ENCODE peak calls at places on chromosomes 5 and 9, in four cellular contexts. E, H, K and U are unnamed samples.

GRCh38 chr5:77636423-77637169 is 1.9 kb downstream of the OTP start:
- DNase-seq in H (no peak), E (no peak), K (no peak), U (no peak)

GRCh38 chr5:159552751-159553150 is 222.5 kb upstream of the IL12B start:
- DNase-seq in H (peak), E (no peak), K (peak), U (peak)

GRCh38 chr9:8802242-8802641 is 1002.7 kb upstream of the DMAC1 start:
- DNase-seq in K (no peak), H (no peak), E (no peak), U (no peak)

GRCh38 chr5:135048286-135048685 is 14.3 kb upstream of the PITX1 start:
- DNase-seq in K (no peak), E (no peak), H (no peak), U (no peak)

GRCh38 chr5:157263586-157264090 is 2.3 kb upstream of the CYFIP2 start:
- DNase-seq in K (no peak), E (no peak), H (no peak), U (no peak)

GRCh38 chr9:129178579-129178909 is 483 bp upstream of the IER5L start:
- DNase-seq in H (no peak), E (no peak), K (no peak), U (no peak)

GRCh38 chr9:74285075-74285474 is 212.1 kb upstream of the RORB start:
- DNase-seq in K (no peak), E (no peak), H (peak), U (peak)

GRCh38 chr9:89022071-89022721 is 30.9 kb downstream of the S1PR3 start:
- DNase-seq in E (no peak), H (peak), K (no peak), U (peak)

GRCh38 chr5:1876708-1877433 is 5.9 kb downstream of the IRX4 start:
- DNase-seq in E (no peak), H (no peak), K (no peak), U (no peak)

GRCh38 chr9:114404531-114404930 is 16.7 kb upstream of the AKNA start:
- DNase-seq in K (no peak), E (no peak), H (no peak), U (no peak)

GRCh38 chr5:145463634-145464033 is 371.5 kb downstream of the PRELID2 start:
- DNase-seq in H (peak), K (no peak), E (no peak), U (no peak)

GRCh38 chr9:129317179-129318011 is 139.3 kb upstream of the IER5L start:
- DNase-seq in H (peak), E (no peak), K (peak), U (no peak)

GRCh38 chr9:136951541-136952353 is at the start of gene LCN12:
- DNase-seq in E (no peak), K (no peak), H (no peak), U (no peak)

GRCh38 chr5:157778121-157778805 is 34.8 kb downstream of the LSM11 start:
- DNase-seq in K (no peak), H (peak), E (no peak), U (peak)

GRCh38 chr9:88949425-88949824 is 41.8 kb upstream of the S1PR3 start:
- DNase-seq in E (no peak), K (no peak), H (peak), U (peak)

GRCh38 chr5:123164019-123164418 is 75.0 kb downstream of the PRDM6 start:
- DNase-seq in K (no peak), H (no peak), E (no peak), U (no peak)

GRCh38 chr9:71725590-71726338 is 42.5 kb downstream of the CEMIP2 start:
- DNase-seq in H (peak), E (no peak), K (peak), U (peak)

GRCh38 chr5:115497200-115497599 is 47.4 kb downstream of the FEM1C start:
- DNase-seq in H (no peak), K (no peak), E (no peak), U (no peak)

GRCh38 chr9:26809795-26810194 is 82.8 kb downstream of the CAAP1 start:
- DNase-seq in H (peak), E (no peak), K (peak), U (peak)

GRCh38 chr5:55914141-55914413 is 62.9 kb downstream of the IL31RA start:
- DNase-seq in H (no peak), K (no peak), E (no peak), U (no peak)

GRCh38 chr5:39580702-39581498 is 156.1 kb upstream of the DAB2 start:
- DNase-seq in E (no peak), H (peak), K (peak), U (peak)

GRCh38 chr9:112002131-112002846 is 105.7 kb downstream of the UGCG start:
- DNase-seq in K (no peak), E (no peak), H (no peak), U (no peak)

GRCh38 chr5:135391123-135391868 is 7.7 kb downstream of the MACROH2A1 start:
- DNase-seq in K (peak), H (peak), E (no peak), U (peak)

GRCh38 chr5:42811591-42812392 is at the start of gene SELENOP:
- DNase-seq in E (no peak), K (no peak), H (peak), U (peak)

GRCh38 chr5:158695595-158696330 is 404.0 kb downstream of the EBF1 start:
- DNase-seq in E (no peak), H (peak), K (peak), U (peak)

GRCh38 chr9:95373765-95374435 is 56.4 kb upstream of the FANCC start:
- DNase-seq in K (no peak), H (no peak), E (no peak), U (no peak)

GRCh38 chr5:23139338-23140171 is 286.4 kb upstream of the CDH12 start:
- DNase-seq in H (peak), K (no peak), E (no peak), U (peak)

GRCh38 chr9:87270241-87271234 is 227.1 kb upstream of the DAPK1 start:
- DNase-seq in E (no peak), H (peak), K (peak), U (peak)

GRCh38 chr9:110555551-110555950 is 24.0 kb downstream of the SVEP1 start:
- DNase-seq in K (peak), H (peak), E (no peak), U (peak)

GRCh38 chr5:168273056-168273980 is 18.1 kb upstream of the WWC1 start:
- DNase-seq in K (no peak), E (no peak), H (no peak), U (no peak)

GRCh38 chr9:127175764-127176163 is 53.3 kb upstream of the ANGPTL2 start:
- DNase-seq in H (no peak), E (no peak), K (no peak), U (no peak)

GRCh38 chr5:172443441-172444109 is 10.8 kb downstream of the SH3PXD2B start:
- DNase-seq in K (peak), H (peak), E (no peak), U (peak)

GRCh38 chr9:95726756-95727155 is 148.7 kb upstream of the ERCC6L2 start:
- DNase-seq in K (peak), H (peak), E (no peak), U (peak)

GRCh38 chr9:126869368-126869767 is 8.9 kb downstream of the ZBTB34 start:
- DNase-seq in H (no peak), E (no peak), K (no peak), U (no peak)

GRCh38 chr5:43106290-43106638 is 14.4 kb upstream of the ZNF131 start:
- DNase-seq in E (no peak), K (no peak), H (no peak), U (no peak)